ENCODE peak calls at places on chromosome X, in five cellular contexts. C, U, E, P and Z are unnamed samples.
A peak's percentile ranks its signal among the peaks of the same experiment; 100 is the strongest.

GRCh38 chrX:73683236-73683859 is 120.4 kb downstream of the CHIC1 start:
- DNase-seq in P (no peak), C (no peak), U (no peak), E (no peak), Z (no peak)

GRCh38 chrX:131288738-131289511 is at the start of gene IGSF1:
- DNase-seq in C (no peak), E (peak; percentile 1), P (peak; percentile 46), U (no peak), Z (no peak)

GRCh38 chrX:17032351-17032750 is 85.9 kb downstream of the REPS2 start:
- DNase-seq in U (peak; percentile 14), C (no peak), E (no peak), P (peak; percentile 64), Z (no peak)

GRCh38 chrX:32874839-32875238 is 336.5 kb downstream of the DMD start:
- DNase-seq in P (no peak), E (no peak), U (no peak), C (no peak), Z (no peak)

GRCh38 chrX:7170903-7171302 is 22.9 kb upstream of the PUDP start:
- DNase-seq in P (no peak), C (no peak), E (peak; percentile 52), U (no peak), Z (peak; percentile 20)

GRCh38 chrX:1325515-1326116 is 11.0 kb upstream of the IL3RA start:
- DNase-seq in C (no peak), U (no peak), P (no peak), E (peak; percentile 30), Z (no peak)

GRCh38 chrX:54819201-54819600 is 11.7 kb downstream of the MAGED2 start:
- DNase-seq in P (no peak), E (no peak), C (no peak), U (no peak), Z (no peak)

GRCh38 chrX:110374544-110374943 is 15.9 kb downstream of the RTL9 start:
- DNase-seq in E (no peak), P (no peak), C (no peak), U (no peak), Z (no peak)

GRCh38 chrX:37825225-37825842 is 22.0 kb downstream of the DYNLT3 start:
- DNase-seq in E (peak; percentile 73), U (peak; percentile 60), C (peak; percentile 36), P (peak; percentile 22), Z (peak; percentile 35)

GRCh38 chrX:14936561-14936960 is 63.3 kb downstream of the MOSPD2 start:
- DNase-seq in E (no peak), C (peak; percentile 35), P (peak; percentile 61), U (no peak), Z (no peak)

GRCh38 chrX:27591938-27592337 is 1.8 kb downstream of the DCAF8L2 start:
- DNase-seq in C (no peak), P (no peak), U (no peak), E (no peak), Z (no peak)

GRCh38 chrX:105698386-105698785 is 124.0 kb upstream of the NRK start:
- DNase-seq in E (no peak), C (no peak), P (no peak), U (no peak), Z (no peak)

GRCh38 chrX:109484886-109485285 is 3.0 kb upstream of the GUCY2F start:
- DNase-seq in E (no peak), U (no peak), C (no peak), P (no peak), Z (no peak)

GRCh38 chrX:136816970-136817369 is 36.2 kb upstream of the ARHGEF6 start:
- DNase-seq in E (no peak), P (no peak), U (no peak), C (no peak), Z (no peak)

GRCh38 chrX:136780738-136781137 is at the start of gene ARHGEF6:
- DNase-seq in C (no peak), E (peak; percentile 57), P (no peak), U (no peak), Z (no peak)

GRCh38 chrX:30712214-30712613 is 59.0 kb downstream of the GK start:
- DNase-seq in U (no peak), P (no peak), E (no peak), C (no peak), Z (no peak)

GRCh38 chrX:30715976-30716375 is 62.8 kb downstream of the GK start:
- DNase-seq in U (no peak), P (no peak), C (no peak), E (no peak), Z (no peak)

GRCh38 chrX:30714138-30714537 is 60.9 kb downstream of the GK start:
- DNase-seq in C (no peak), P (no peak), U (no peak), E (no peak), Z (no peak)

GRCh38 chrX:30713061-30713525 is 59.9 kb downstream of the GK start:
- DNase-seq in C (peak; percentile 46), U (peak; percentile 48), E (peak; percentile 62), P (peak; percentile 21), Z (no peak)
- TF ChIP-seq CTCF in C (peak; percentile 45), U (no peak), E (no peak), P (peak; percentile 35), Z (no peak)

GRCh38 chrX:149871940-149872339 is 9.0 kb upstream of the MAGEA8 start:
- DNase-seq in U (no peak), P (no peak), C (no peak), E (peak; percentile 79), Z (no peak)
- TF ChIP-seq CTCF in U (no peak), P (no peak), C (peak; percentile 21), E (peak; percentile 41), Z (no peak)

DNA sequence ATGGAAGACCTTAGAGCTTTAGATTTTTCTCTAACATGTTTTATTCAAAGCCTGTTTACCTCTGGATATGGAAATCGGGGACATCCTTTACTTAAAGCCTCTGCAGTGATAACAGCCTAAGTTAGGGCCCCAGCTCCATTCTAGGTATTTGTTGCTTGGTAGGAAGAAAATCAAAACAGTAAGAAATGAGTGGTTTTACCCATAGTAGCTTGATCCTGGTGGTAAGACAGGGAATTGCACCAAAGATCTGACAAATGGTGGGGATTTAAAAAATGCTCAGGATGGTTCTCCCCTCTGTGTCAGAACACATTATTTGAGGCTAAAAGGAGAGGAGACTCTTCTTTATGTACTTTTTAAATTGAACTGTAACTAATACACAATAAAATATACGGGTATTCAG is 52.4 kb downstream of the AFF2 start:
- DNase-seq in E (no peak), P (no peak), C (no peak), U (no peak), Z (no peak)
- TF ChIP-seq CTCF in E (peak; percentile 16), P (no peak), C (no peak), U (no peak), Z (no peak)

DNA sequence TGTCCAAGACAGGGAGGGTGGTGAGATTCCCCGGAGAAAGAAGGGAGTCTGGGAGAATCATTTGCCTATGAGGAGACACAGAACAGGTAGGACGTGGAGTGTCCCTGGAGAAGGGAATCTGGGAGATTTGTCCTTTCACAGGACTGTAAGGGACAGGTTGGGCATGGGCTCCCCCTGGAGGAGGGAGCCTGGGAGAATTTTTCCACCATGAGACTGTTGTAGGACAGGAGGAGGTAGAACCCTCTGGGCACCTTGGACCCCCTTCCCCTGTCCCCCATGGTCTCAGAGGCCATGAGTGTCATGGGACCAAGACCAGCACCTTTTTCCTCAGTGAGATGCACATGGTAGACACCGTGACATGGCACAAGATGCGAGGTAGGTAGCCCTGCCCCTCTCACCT is 2.8 kb downstream of the PORCN start:
- DNase-seq in U (no peak), E (no peak), P (no peak), C (no peak), Z (no peak)
- TF ChIP-seq CTCF in U (peak; percentile 5), E (no peak), P (no peak), C (no peak), Z (no peak)

GRCh38 chrX:124098089-124098488 is 136.6 kb downstream of the STAG2 start:
- DNase-seq in P (no peak), U (no peak), C (no peak), E (no peak), Z (no peak)
- TF ChIP-seq CTCF in P (no peak), U (peak; percentile 36), C (peak; percentile 40), E (peak; percentile 64), Z (no peak)

DNA sequence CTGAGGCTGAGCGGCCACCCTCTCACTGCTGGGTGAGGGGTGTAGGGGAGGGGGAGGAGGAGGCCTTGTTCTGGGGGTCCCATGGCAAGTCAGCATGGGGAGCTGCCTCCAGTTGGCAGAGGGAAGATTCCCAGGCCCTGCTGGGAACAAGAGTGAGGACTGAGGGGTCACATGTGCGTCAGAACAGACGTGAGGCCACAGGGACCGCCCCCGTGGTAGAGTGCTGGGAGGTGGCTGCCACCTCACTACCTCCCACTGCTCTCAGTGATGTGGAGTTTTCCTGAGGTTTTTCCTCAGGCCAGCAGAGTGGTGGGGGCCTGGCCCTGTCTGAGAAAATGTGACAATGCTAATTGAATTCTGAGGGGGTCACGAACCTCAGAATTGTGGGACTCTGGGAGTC is 568 bp downstream of the MAGEC1 start:
- DNase-seq in C (no peak), P (no peak), E (no peak), U (no peak), Z (no peak)
- TF ChIP-seq CTCF in C (no peak), P (no peak), E (no peak), U (no peak), Z (no peak)

DNA sequence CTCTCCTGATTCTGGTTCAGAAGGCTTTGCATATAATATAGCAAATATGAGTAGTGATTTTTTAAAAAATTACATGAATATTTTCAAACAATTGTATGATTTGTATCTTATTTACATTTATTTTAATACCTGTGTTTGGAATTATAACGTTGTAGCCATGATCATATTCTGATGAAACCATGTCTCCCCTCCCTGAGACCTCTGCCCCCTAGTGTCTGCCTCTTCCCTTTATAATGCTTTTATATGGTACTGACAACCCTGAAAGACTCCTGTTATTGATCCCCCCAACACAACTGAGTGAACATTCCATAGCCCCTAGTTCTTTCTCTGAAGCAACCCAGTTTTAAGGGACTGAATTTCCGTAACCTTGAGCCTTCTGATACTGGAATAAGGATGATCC is 187.4 kb downstream of the SOX3 start:
- DNase-seq in C (no peak), U (no peak), E (no peak), P (no peak), Z (no peak)
- TF ChIP-seq CTCF in C (no peak), U (no peak), E (no peak), P (no peak), Z (no peak)

GRCh38 chrX:150465326-150465725 is 102.2 kb downstream of the MAMLD1 start:
- DNase-seq in U (no peak), E (no peak), P (no peak), C (no peak), Z (no peak)
- TF ChIP-seq CTCF in U (no peak), E (no peak), P (no peak), C (no peak), Z (no peak)